ENCODE peak calls at places on chromosomes 2 and 18, in nine cellular contexts. N is MCF 10A, Y is tibial artery, F is astrocyte of the spinal cord, Z is endothelial cell, D is D721Med, B is Peyer's patch, H is colonic mucosa, W is uterus. E is an unnamed sample.

GRCh38 chr2:36361396-36361795 is 5.8 kb downstream of the CRIM1 start:
- DNase-seq in N (peak), Y (no peak), F (no peak), Z (no peak), D (no peak), B (no peak), H (no peak), W (no peak), E (no peak)

GRCh38 chr2:182522428-182522896 is 95.6 kb upstream of the PDE1A start:
- DNase-seq in N (no peak), Y (no peak), F (peak), Z (peak), D (no peak), B (no peak), H (no peak), W (no peak), E (no peak)

GRCh38 chr2:200494048-200494447 is 15.8 kb downstream of the KCTD18 start:
- DNase-seq in N (no peak), Y (no peak), F (no peak), Z (no peak), D (no peak), B (no peak), H (no peak), W (no peak), E (no peak)

GRCh38 chr2:235270951-235271350 is 222.9 kb upstream of the AGAP1 start:
- DNase-seq in N (peak), Y (no peak), F (peak), Z (no peak), D (no peak), B (no peak), H (no peak), W (no peak), E (no peak)

GRCh38 chr2:30206461-30207430 is 24.6 kb upstream of the LBH start:
- DNase-seq in N (peak), Y (no peak), F (no peak), Z (no peak), D (no peak), B (no peak), H (no peak), W (no peak), E (no peak)

GRCh38 chr18:48805826-48806535 is 144.8 kb downstream of the SMAD7 start:
- DNase-seq in N (no peak), Y (peak), F (no peak), Z (no peak), D (no peak), B (peak), H (peak), W (peak), E (no peak)

GRCh38 chr2:86021396-86022378 is 84.0 kb downstream of the POLR1A start:
- DNase-seq in N (no peak), Y (peak), F (no peak), Z (no peak), D (no peak), B (no peak), H (no peak), W (peak), E (no peak)

GRCh38 chr2:75136001-75136400 is 63.3 kb downstream of the TACR1 start:
- DNase-seq in N (no peak), Y (no peak), F (no peak), Z (no peak), D (no peak), B (no peak), H (no peak), W (no peak), E (no peak)

GRCh38 chr2:164815071-164815793 is 26.4 kb downstream of the COBLL1 start:
- DNase-seq in N (no peak), Y (no peak), F (no peak), Z (no peak), D (no peak), B (no peak), H (no peak), W (no peak), E (no peak)

GRCh38 chr2:82316573-82317371 is 2012.2 kb upstream of the LRRTM1 start:
- DNase-seq in N (no peak), Y (no peak), F (no peak), Z (no peak), D (no peak), B (no peak), H (no peak), W (no peak), E (no peak)

GRCh38 chr2:233542507-233542906 is 24.1 kb downstream of the USP40 start:
- DNase-seq in N (peak), Y (peak), F (no peak), Z (no peak), D (no peak), B (no peak), H (no peak), W (peak), E (peak)

GRCh38 chr2:237691200-237691907 is 64.0 kb downstream of the LRRFIP1 start:
- DNase-seq in N (no peak), Y (no peak), F (no peak), Z (no peak), D (no peak), B (no peak), H (peak), W (no peak), E (no peak)

GRCh38 chr2:166417669-166418068 is 41.9 kb upstream of the SCN9A start:
- DNase-seq in N (peak), Y (no peak), F (peak), Z (no peak), D (no peak), B (no peak), H (no peak), W (no peak), E (no peak)

GRCh38 chr18:3597159-3597977 is 147.4 kb downstream of the TGIF1 start:
- DNase-seq in N (no peak), Y (no peak), F (no peak), Z (no peak), D (no peak), B (no peak), H (no peak), W (no peak), E (no peak)

GRCh38 chr18:21444465-21445023 is 156.0 kb downstream of the ESCO1 start:
- DNase-seq in N (peak), Y (no peak), F (peak), Z (peak), D (no peak), B (peak), H (peak), W (no peak), E (no peak)

GRCh38 chr18:62586148-62586774 is 63.4 kb downstream of the ZCCHC2 start:
- DNase-seq in N (peak), Y (peak), F (peak), Z (peak), D (peak), B (peak), H (peak), W (peak), E (peak)

GRCh38 chr18:50297621-50298442 is 10.3 kb upstream of the CXXC1 start:
- DNase-seq in N (no peak), Y (peak), F (peak), Z (peak), D (no peak), B (peak), H (peak), W (peak), E (no peak)

GRCh38 chr18:50286391-50287027 is 983 bp downstream of the CXXC1 start:
- DNase-seq in N (peak), Y (no peak), F (peak), Z (no peak), D (no peak), B (peak), H (peak), W (no peak), E (no peak)

GRCh38 chr2:113089907-113090306 is 22.1 kb downstream of the IL1F10 start:
- DNase-seq in N (no peak), Y (no peak), F (no peak), Z (no peak), D (no peak), B (no peak), H (no peak), W (no peak), E (no peak)

GRCh38 chr2:64651590-64651989 is 2.1 kb downstream of the SERTAD2 start:
- DNase-seq in N (no peak), Y (no peak), F (no peak), Z (no peak), D (no peak), B (no peak), H (no peak), W (no peak), E (no peak)

GRCh38 chr2:234873828-234874173 is 78.0 kb upstream of the SH3BP4 start:
- DNase-seq in N (no peak), Y (no peak), F (peak), Z (no peak), D (no peak), B (peak), H (peak), W (peak), E (no peak)

GRCh38 chr2:191845248-191845715 is 1.6 kb downstream of the CAVIN2 start:
- DNase-seq in N (peak), Y (no peak), F (no peak), Z (no peak), D (no peak), B (no peak), H (no peak), W (peak), E (no peak)

GRCh38 chr2:131641414-131642206 is 113.9 kb downstream of the CCDC74A start:
- DNase-seq in N (peak), Y (no peak), F (peak), Z (no peak), D (no peak), B (no peak), H (no peak), W (no peak), E (no peak)

GRCh38 chr2:64017811-64018714 is 1.2 kb downstream of the VPS54 start:
- DNase-seq in N (peak), Y (no peak), F (peak), Z (no peak), D (no peak), B (no peak), H (peak), W (no peak), E (no peak)

GRCh38 chr2:3179208-3179607 is 198.4 kb downstream of the EIPR1 start:
- DNase-seq in N (no peak), Y (no peak), F (no peak), Z (peak), D (peak), B (no peak), H (no peak), W (no peak), E (no peak)
- TF ChIP-seq CTCF in N (no peak), Y (no peak), F (peak), Z (no peak), D (peak), B (no peak), H (no peak), W (no peak), E (no peak)

DNA sequence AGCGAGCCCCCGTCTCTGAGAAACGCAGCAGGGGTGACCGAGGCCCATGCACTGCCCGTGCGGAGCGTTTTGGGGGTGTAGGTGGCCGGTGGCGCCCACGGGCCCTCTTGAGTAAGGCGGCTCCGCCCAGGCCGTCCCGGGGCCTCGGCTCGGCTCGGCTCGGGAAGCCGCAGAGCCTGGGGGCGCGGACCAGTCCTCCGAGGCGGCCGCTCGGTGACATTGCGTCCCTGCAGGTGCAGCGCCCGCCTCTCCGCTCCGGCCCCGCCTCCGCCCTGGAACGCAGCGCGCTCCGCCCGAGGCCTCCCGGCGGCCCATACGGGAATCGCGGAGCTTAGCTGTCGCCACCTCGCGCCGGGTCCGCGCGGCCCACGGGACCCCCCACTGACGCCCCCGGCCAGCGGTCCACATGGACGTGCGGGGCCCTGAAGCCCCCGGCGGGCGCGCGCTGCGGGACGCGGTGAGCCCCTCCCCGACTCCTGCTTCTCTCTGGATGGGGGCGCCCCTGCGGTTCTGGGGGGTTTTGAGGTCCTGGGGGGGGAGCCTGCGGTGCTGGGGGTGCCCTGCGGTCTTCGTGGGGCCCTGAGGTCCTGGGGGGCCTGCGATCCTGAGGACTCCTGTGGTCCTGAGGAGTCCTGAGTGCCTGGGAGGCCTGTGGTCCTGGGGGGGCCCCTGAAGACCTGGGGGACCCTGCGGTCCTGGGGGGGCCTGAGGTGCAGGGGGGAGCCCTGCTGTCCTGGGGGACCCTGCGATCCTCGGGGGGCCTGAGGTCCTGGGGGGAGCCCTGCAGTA is at the start of gene HSBP1L1:
- DNase-seq in N (peak), Y (no peak), F (no peak), Z (peak), D (no peak), B (peak), H (peak), W (peak), E (peak)
- TF ChIP-seq CTCF in N (no peak), Y (peak), F (peak), Z (no peak), D (peak), B (peak), H (peak), W (peak), E (no peak)

GRCh38 chr2:126886201-126886905 is 12.3 kb upstream of the TEX51 start:
- DNase-seq in N (peak), Y (no peak), F (peak), Z (peak), D (no peak), B (peak), H (peak), W (peak), E (no peak)
- TF ChIP-seq CTCF in N (no peak), Y (peak), F (peak), Z (peak), D (no peak), B (peak), H (peak), W (peak), E (no peak)

GRCh38 chr2:72993147-72993546 is 75.8 kb downstream of the EMX1 start:
- DNase-seq in N (peak), Y (no peak), F (peak), Z (peak), D (peak), B (peak), H (peak), W (peak), E (no peak)
- TF ChIP-seq CTCF in N (peak), Y (peak), F (peak), Z (peak), D (peak), B (peak), H (peak), W (peak), E (no peak)

DNA sequence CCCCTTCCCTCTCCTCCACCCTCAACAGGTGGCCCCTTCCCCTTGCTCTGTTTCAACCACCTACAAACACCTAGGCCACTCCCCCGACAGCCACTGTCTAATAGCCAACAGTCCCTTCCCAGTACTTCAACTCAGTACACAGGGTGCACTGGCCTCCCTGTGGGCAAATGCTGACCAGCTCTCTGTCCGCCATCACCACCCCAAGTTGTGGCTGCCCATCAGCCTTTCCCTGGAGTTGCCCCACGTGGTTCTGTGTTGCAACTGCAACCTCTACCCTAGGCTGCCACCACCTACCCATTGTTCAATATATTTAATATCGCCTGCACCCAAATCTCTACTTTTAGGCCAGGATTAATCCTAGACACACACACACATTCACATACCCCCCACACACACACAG is 173.5 kb downstream of the MREG start:
- DNase-seq in N (no peak), Y (no peak), F (no peak), Z (no peak), D (no peak), B (no peak), H (no peak), W (no peak), E (no peak)
- TF ChIP-seq CTCF in N (no peak), Y (no peak), F (no peak), Z (no peak), D (no peak), B (no peak), H (no peak), W (no peak), E (no peak)

DNA sequence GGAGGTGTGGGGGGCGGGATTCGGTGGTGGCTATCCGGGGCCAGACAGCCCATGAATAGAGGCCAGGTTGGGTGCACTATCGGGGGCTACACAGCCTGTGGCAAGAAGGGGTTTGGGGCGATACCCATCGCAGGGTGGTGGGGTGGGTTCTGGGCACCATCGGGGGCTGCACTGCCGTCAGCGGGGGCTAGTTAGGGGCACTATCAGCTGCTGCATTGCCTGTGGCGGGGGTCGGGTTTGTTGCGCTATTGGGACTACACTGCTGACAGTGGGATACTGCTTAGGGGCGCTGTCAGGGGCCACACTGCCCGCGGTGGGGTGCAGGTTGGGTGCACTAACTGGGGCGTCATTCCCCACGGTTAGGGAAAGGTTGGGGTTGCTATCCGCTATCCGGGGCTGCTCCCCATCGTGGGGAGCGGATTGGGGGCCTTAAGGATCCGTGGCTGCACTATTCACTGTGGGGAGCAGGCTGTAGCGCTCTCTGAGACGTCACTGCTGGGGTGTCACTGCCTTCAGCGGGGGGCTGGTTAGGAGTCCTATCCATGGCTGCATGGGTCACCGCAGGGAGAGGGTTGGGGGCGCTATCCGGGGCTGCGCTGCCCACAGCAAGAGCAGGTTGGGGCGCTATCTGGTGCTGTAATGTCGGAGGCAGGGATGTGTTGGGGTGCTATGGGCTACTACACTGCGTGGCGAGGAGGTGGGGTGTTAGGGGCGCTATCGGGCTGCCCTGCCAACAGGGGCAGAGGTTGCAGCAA is 76.5 kb upstream of the SLC35G4 start:
- DNase-seq in N (no peak), Y (no peak), F (no peak), Z (no peak), D (no peak), B (no peak), H (no peak), W (no peak), E (no peak)
- TF ChIP-seq CTCF in N (no peak), Y (no peak), F (no peak), Z (no peak), D (no peak), B (no peak), H (no peak), W (no peak), E (no peak)

GRCh38 chr18:78074400-78075020 is 824.9 kb downstream of the GALR1 start:
- DNase-seq in N (no peak), Y (no peak), F (no peak), Z (no peak), D (no peak), B (no peak), H (no peak), W (no peak), E (no peak)
- TF ChIP-seq CTCF in N (no peak), Y (no peak), F (no peak), Z (no peak), D (no peak), B (no peak), H (no peak), W (no peak), E (no peak)

DNA sequence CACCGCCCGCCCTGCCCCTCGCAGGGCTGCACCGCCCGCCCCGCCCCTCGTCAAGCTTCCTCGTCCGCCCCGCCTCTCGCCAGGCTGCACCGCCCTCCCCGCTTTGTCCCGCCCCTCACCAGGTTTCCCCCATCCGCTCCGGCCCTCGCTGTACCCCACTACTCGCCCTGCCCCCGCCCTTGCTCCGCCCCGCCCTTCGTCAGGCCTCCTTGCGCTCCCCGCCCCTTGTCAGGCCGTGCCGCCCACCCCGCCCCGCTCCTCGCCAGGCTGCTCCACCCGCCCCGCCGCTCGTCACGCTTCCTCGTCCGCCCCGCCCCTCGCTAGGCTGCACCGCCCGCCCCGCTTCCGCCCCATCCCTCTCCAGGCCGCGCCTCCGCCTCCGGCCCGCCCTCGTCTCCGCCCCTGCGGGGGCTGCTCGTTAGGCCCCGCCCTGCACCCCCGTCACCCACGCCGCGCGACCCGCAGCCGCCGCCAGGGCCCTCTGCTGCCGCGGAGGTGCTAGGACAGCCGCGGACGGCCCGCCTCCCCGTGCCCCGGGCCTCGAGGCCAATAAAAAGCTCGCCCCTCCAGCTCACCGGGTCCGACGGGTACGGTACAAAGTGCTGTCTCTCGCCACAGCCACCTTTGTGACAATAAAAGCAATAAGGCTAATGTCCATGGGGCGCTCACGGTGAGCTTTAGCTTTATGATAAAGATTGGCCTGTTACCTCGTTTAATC is 574 bp upstream of the DNPEP start:
- DNase-seq in N (peak), Y (peak), F (peak), Z (peak), D (peak), B (peak), H (peak), W (peak), E (peak)
- TF ChIP-seq CTCF in N (no peak), Y (peak), F (peak), Z (peak), D (peak), B (peak), H (peak), W (peak), E (peak)

GRCh38 chr2:236319036-236319435 is 54.8 kb upstream of the ASB18 start:
- DNase-seq in N (peak), Y (no peak), F (no peak), Z (no peak), D (no peak), B (peak), H (no peak), W (no peak), E (no peak)
- TF ChIP-seq CTCF in N (no peak), Y (no peak), F (no peak), Z (no peak), D (no peak), B (no peak), H (no peak), W (no peak), E (no peak)